ENCODE peak calls at places on chromosomes 6 and 20, in five cellular contexts. One of them, this sample, is unnamed.

GRCh38 chr20:38261054-38261390 is 487 bp upstream of the KIAA1755 start:
- DNase-seq in H9: no peak
- DNase-seq in IMR-90: no peak
- DNase-seq in H1: no peak
- DNase-seq in mesenchymal stem cell: no peak
- DNase-seq in this sample: no peak

GRCh38 chr20:39825950-39826349 is 863.1 kb downstream of the MAFB start:
- DNase-seq in mesenchymal stem cell: peak; percentile 42
- DNase-seq in H9: no peak
- DNase-seq in H1: no peak
- DNase-seq in IMR-90: peak; percentile 13
- DNase-seq in this sample: no peak

GRCh38 chr20:46435146-46435545 is 28.7 kb upstream of the ELMO2 start:
- DNase-seq in H9: no peak
- DNase-seq in mesenchymal stem cell: no peak
- DNase-seq in IMR-90: no peak
- DNase-seq in H1: no peak
- DNase-seq in this sample: no peak

GRCh38 chr20:44231193-44231592 is 15.9 kb upstream of the GDAP1L1 start:
- DNase-seq in H9: no peak
- DNase-seq in mesenchymal stem cell: no peak
- DNase-seq in H1: no peak
- DNase-seq in IMR-90: no peak
- DNase-seq in this sample: no peak

GRCh38 chr20:50289581-50289980 is 99.0 kb downstream of the CEBPB start:
- DNase-seq in H9: no peak
- DNase-seq in mesenchymal stem cell: no peak
- DNase-seq in H1: no peak
- DNase-seq in IMR-90: no peak
- DNase-seq in this sample: no peak

GRCh38 chr6:71197770-71198169 is 90.8 kb upstream of the OGFRL1 start:
- DNase-seq in IMR-90: peak; percentile 81
- DNase-seq in H9: no peak
- DNase-seq in H1: no peak
- DNase-seq in mesenchymal stem cell: peak; percentile 37
- DNase-seq in this sample: no peak

GRCh38 chr6:90413396-90413795 is 116.8 kb upstream of the BACH2 start:
- DNase-seq in H1: no peak
- DNase-seq in H9: no peak
- DNase-seq in mesenchymal stem cell: no peak
- DNase-seq in IMR-90: no peak
- DNase-seq in this sample: no peak

GRCh38 chr6:42819803-42820508 is 38.1 kb downstream of the BICRAL start:
- DNase-seq in mesenchymal stem cell: peak; percentile 10
- DNase-seq in H9: no peak
- DNase-seq in IMR-90: no peak
- DNase-seq in H1: no peak
- DNase-seq in this sample: no peak

GRCh38 chr6:11770546-11771466 is 7.8 kb downstream of the ADTRP start:
- DNase-seq in H9: peak; percentile 64
- DNase-seq in mesenchymal stem cell: peak; percentile 100
- DNase-seq in IMR-90: peak; percentile 100
- DNase-seq in H1: no peak
- DNase-seq in this sample: no peak

GRCh38 chr20:50434653-50435396 is 75.4 kb upstream of the PTPN1 start:
- DNase-seq in H9: no peak
- DNase-seq in mesenchymal stem cell: peak; percentile 92
- DNase-seq in H1: no peak
- DNase-seq in IMR-90: peak; percentile 86
- DNase-seq in this sample: no peak

DNA sequence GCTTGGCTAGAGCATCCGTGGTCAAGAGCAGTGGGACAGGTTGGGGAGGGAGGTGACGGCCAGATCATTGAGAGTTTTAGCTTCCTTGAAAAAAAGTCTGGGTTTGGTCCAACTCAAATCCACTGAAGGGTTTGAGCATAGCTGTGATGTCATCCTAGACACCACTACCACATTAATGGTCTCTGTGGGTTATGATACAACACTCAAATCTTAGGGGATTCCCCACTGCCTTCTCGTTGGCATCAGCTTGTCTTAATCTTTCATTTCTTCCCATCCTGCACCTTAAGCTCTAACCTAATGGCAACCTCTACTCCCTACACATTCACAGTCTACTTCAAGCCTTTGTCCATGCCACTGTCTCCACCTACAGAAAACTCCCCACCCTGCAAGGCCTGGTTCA is 77.3 kb downstream of the BMP6 start:
- DNase-seq in H1: no peak
- DNase-seq in mesenchymal stem cell: no peak
- DNase-seq in IMR-90: no peak
- DNase-seq in H9: no peak
- DNase-seq in this sample: no peak
- H2BK15ac ChIP-seq in H1: no peak overlapping the region
- H2BK15ac ChIP-seq in mesenchymal stem cell: no peak overlapping the region
- H2BK15ac ChIP-seq in IMR-90: no peak overlapping the region
- H2BK15ac ChIP-seq in H9: no peak overlapping the region
- H2BK15ac ChIP-seq in this sample: no peak overlapping the region

GRCh38 chr20:9068896-9069663 is at the start of gene PLCB4:
- DNase-seq in H1: no peak
- DNase-seq in H9: peak; percentile 57
- DNase-seq in IMR-90: peak; percentile 66
- DNase-seq in mesenchymal stem cell: peak; percentile 52
- DNase-seq in this sample: peak; percentile 48
- H3K4ac ChIP-seq in H1: peak within 1 kb of the TSS; percentile 63
- H3K4ac ChIP-seq in H9: no peak within 1 kb of the TSS
- H3K4ac ChIP-seq in IMR-90: peak within 1 kb of the TSS; percentile 92
- H3K4ac ChIP-seq in mesenchymal stem cell: peak within 1 kb of the TSS; percentile 81
- H3K4ac ChIP-seq in this sample: no peak within 1 kb of the TSS

GRCh38 chr6:44222987-44223470 is 366 bp upstream of the SLC29A1 start:
- DNase-seq in IMR-90: no peak
- DNase-seq in H1: no peak
- DNase-seq in mesenchymal stem cell: no peak
- DNase-seq in H9: no peak
- DNase-seq in this sample: no peak
- H2AFZ ChIP-seq in IMR-90: peak overlapping the region; percentile 96
- H2AFZ ChIP-seq in H1: no peak overlapping the region
- H2AFZ ChIP-seq in mesenchymal stem cell: peak overlapping the region; percentile 84
- H2AFZ ChIP-seq in H9: no peak overlapping the region
- H2AFZ ChIP-seq in this sample: peak overlapping the region; percentile 72

DNA sequence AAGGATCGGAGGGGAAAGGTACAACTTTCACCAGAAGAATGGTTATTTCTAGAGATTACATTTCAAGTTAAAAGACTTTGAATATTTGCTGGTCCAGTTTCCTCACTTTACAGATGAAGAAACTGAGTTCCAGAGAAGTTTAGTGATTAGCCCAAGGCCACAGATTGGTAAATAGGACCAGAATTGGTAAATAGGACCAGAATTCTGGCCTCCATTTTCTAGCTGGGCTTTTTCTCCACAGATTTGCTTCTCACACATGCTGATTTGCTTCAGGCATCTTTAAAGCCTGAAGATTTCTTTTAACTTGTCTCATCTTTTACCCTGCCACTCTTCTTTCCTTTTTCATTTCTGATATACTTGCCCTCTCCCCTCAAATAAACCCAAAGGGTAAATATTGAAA is 5.2 kb upstream of the LIN28B start:
- DNase-seq in H9: no peak
- DNase-seq in mesenchymal stem cell: no peak
- DNase-seq in H1: no peak
- DNase-seq in IMR-90: no peak
- DNase-seq in this sample: no peak
- H2BK15ac ChIP-seq in H9: no peak overlapping the region
- H2BK15ac ChIP-seq in mesenchymal stem cell: no peak overlapping the region
- H2BK15ac ChIP-seq in H1: no peak overlapping the region
- H2BK15ac ChIP-seq in IMR-90: no peak overlapping the region
- H2BK15ac ChIP-seq in this sample: no peak overlapping the region

GRCh38 chr20:41696428-41696827 is 78.3 kb upstream of the CHD6 start:
- DNase-seq in H9: no peak
- DNase-seq in H1: no peak
- DNase-seq in IMR-90: no peak
- DNase-seq in mesenchymal stem cell: peak; percentile 6
- DNase-seq in this sample: no peak

GRCh38 chr20:41694796-41695195 is 76.6 kb upstream of the CHD6 start:
- DNase-seq in IMR-90: no peak
- DNase-seq in mesenchymal stem cell: no peak
- DNase-seq in H1: no peak
- DNase-seq in H9: no peak
- DNase-seq in this sample: no peak

GRCh38 chr20:41692479-41693135 is 74.4 kb upstream of the CHD6 start:
- DNase-seq in IMR-90: peak; percentile 52
- DNase-seq in H1: peak; percentile 79
- DNase-seq in mesenchymal stem cell: no peak
- DNase-seq in H9: peak; percentile 96
- DNase-seq in this sample: peak; percentile 79

GRCh38 chr20:41690702-41691101 is 72.5 kb upstream of the CHD6 start:
- DNase-seq in H1: no peak
- DNase-seq in H9: no peak
- DNase-seq in mesenchymal stem cell: no peak
- DNase-seq in IMR-90: no peak
- DNase-seq in this sample: no peak

GRCh38 chr20:41693136-41693979 is 75.2 kb upstream of the CHD6 start:
- DNase-seq in IMR-90: peak; percentile 89
- DNase-seq in H9: peak; percentile 85
- DNase-seq in mesenchymal stem cell: peak; percentile 87
- DNase-seq in H1: peak; percentile 70
- DNase-seq in this sample: peak; percentile 85
- H3K4ac ChIP-seq in IMR-90: peak overlapping the region; percentile 44
- H3K4ac ChIP-seq in H9: no peak overlapping the region
- H3K4ac ChIP-seq in mesenchymal stem cell: no peak overlapping the region
- H3K4ac ChIP-seq in H1: no peak overlapping the region
- H3K4ac ChIP-seq in this sample: no peak overlapping the region

This sample was measured in neuronal stem cell.